ENCODE peak calls at places on chromosomes 11 and 22, in nine cellular contexts. C, L, G, Y, Q, A, R, O and K are unnamed samples.

GRCh38 chr11:35031869-35032268 is 107.1 kb upstream of the CD44 start:
- DNase-seq in C (no peak), L (no peak), G (peak; percentile 70), Y (no peak), Q (no peak), A (no peak), R (no peak), O (no peak), K (no peak)

GRCh38 chr11:57763568-57763967 is 2.0 kb downstream of the CTNND1 start:
- DNase-seq in C (no peak), L (peak; percentile 55), G (peak; percentile 53), Y (no peak), Q (no peak), A (peak; percentile 41), R (no peak), O (no peak), K (no peak)

GRCh38 chr11:121522043-121522941 is 69.5 kb upstream of the SORL1-AS1 start:
- DNase-seq in C (no peak), L (no peak), G (no peak), Y (no peak), Q (no peak), A (no peak), R (no peak), O (no peak), K (no peak)

GRCh38 chr11:67053896-67054850 is 2.5 kb upstream of the RHOD start:
- DNase-seq in C (peak; percentile 55), L (peak; percentile 79), G (peak; percentile 91), Y (no peak), Q (peak; percentile 75), A (peak; percentile 69), R (peak; percentile 68), O (peak; percentile 71), K (no peak)

GRCh38 chr11:13010737-13011342 is 1.7 kb downstream of the RASSF10 start:
- DNase-seq in C (peak; percentile 53), L (peak; percentile 6), G (no peak), Y (peak; percentile 49), Q (no peak), A (peak; percentile 54), R (no peak), O (no peak), K (no peak)

GRCh38 chr11:34595960-34596359 is 24.9 kb upstream of the EHF start:
- DNase-seq in C (no peak), L (no peak), G (no peak), Y (no peak), Q (no peak), A (no peak), R (no peak), O (no peak), K (no peak)

GRCh38 chr11:119493712-119494111 is 70.7 kb upstream of the THY1 start:
- DNase-seq in C (peak; percentile 55), L (peak; percentile 39), G (peak; percentile 25), Y (no peak), Q (no peak), A (peak; percentile 30), R (no peak), O (no peak), K (no peak)

GRCh38 chr11:8683115-8683807 is 669 bp downstream of the RPL27A start:
- DNase-seq in C (no peak), L (no peak), G (no peak), Y (no peak), Q (no peak), A (no peak), R (no peak), O (no peak), K (no peak)

GRCh38 chr11:7540830-7541555 is 27.2 kb downstream of the PPFIBP2 start:
- DNase-seq in C (no peak), L (no peak), G (no peak), Y (no peak), Q (no peak), A (no peak), R (no peak), O (no peak), K (no peak)

GRCh38 chr22:17199131-17199731 is 20.0 kb downstream of the ADA2 start:
- DNase-seq in C (peak; percentile 64), L (peak; percentile 84), G (peak; percentile 16), Y (no peak), Q (no peak), A (no peak), R (peak; percentile 69), O (peak; percentile 20), K (no peak)

DNA sequence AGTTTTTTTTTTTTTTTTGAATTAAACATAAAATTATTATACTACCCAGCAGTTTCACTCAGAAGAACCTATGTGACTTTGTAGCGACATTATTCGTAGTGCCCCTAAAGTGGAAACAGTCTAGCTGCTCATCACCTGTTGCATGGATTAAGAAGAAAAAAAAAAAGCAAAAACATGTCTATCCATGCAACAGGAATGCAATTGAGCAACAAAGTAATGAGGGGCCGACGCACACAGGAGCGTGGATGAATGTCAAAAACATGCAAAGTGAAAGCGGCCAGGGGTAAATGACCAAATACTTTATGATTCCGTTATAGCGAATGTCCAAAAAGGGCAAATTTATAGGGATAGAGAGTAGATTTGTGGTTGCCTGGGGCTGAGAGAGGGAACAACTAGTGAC is 16.3 kb downstream of the MYO18B start:
- DNase-seq in C (no peak), L (no peak), G (no peak), Y (no peak), Q (no peak), A (no peak), R (no peak), O (no peak), K (no peak)
- H3K4me1 ChIP-seq in C (no peaks in the 10 kb centered on the region), L (peaks cover 45% of the 10 kb centered on the region), G (no peaks in the 10 kb centered on the region), Y (no peaks in the 10 kb centered on the region), Q (no peaks in the 10 kb centered on the region), A (no peaks in the 10 kb centered on the region), R (peaks cover 4% of the 10 kb centered on the region), O (no peaks in the 10 kb centered on the region), K (no peaks in the 10 kb centered on the region)

GRCh38 chr22:46604306-46604690 is 15.9 kb upstream of the GRAMD4 start:
- DNase-seq in C (no peak), L (peak; percentile 24), G (peak; percentile 12), Y (peak; percentile 56), Q (peak; percentile 76), A (no peak), R (no peak), O (no peak), K (no peak)
- H3K4me1 ChIP-seq in C (peaks cover 6% of the 10 kb centered on the region), L (peaks cover 25% of the 10 kb centered on the region), G (peaks cover 2% of the 10 kb centered on the region), Y (peaks cover 11% of the 10 kb centered on the region), Q (no peaks in the 10 kb centered on the region), A (peaks cover 5% of the 10 kb centered on the region), R (peaks cover 8% of the 10 kb centered on the region), O (peaks cover 7% of the 10 kb centered on the region), K (peaks cover 40% of the 10 kb centered on the region)

GRCh38 chr11:96219981-96220623 is 122.9 kb downstream of the MAML2 start:
- DNase-seq in C (no peak), L (peak; percentile 61), G (peak; percentile 62), Y (no peak), Q (peak; percentile 62), A (no peak), R (peak; percentile 40), O (no peak), K (no peak)
- H3K4me1 ChIP-seq in C (peaks cover 11% of the 10 kb centered on the region), L (peaks cover 51% of the 10 kb centered on the region), G (peaks cover 23% of the 10 kb centered on the region), Y (peaks cover 22% of the 10 kb centered on the region), Q (peaks cover 8% of the 10 kb centered on the region), A (no peaks in the 10 kb centered on the region), R (peaks cover 9% of the 10 kb centered on the region), O (peaks cover 37% of the 10 kb centered on the region), K (peaks cover 7% of the 10 kb centered on the region)

DNA sequence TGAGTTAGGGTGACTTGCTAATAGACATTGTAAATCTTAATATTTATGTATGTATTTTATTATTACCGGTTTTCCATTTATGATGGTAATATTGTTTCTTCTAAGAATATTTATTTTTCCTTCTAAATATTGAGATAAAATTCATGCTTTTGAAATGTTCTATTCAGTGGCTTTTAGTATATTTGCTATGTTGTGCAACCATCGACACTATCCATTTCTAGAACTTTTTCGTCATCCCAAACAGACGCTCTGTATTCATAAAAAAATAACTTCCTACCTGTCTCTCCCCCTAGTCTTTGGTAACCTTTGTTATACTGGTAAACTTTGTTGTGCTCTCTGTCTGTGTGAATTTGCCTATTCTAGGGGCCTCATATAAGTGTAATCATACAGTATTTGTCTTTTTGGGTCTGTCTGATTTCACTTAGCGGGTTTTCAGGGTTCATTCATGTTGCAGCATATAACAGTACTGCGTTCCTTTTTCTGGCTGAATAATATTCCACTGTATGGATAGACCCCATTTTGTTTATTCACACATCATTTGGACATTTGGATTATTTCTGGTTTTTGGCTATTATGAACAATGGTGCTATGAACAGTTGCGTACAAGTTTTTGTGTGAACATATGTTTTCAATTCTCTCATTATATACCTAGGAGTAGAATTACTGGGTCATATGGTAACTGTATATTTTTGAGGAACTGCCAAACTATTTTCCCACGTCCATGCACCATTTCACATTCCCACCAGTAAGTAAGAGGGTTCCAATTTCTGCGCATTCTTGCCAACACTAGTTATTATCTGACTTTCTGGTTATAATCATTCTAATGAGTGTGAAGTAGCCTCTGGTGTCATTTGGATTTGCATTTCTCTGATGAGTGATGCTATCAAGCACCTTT is 15.9 kb downstream of the NEAT1 start:
- DNase-seq in C (no peak), L (no peak), G (peak; percentile 40), Y (no peak), Q (no peak), A (no peak), R (no peak), O (no peak), K (no peak)
- H3K4me1 ChIP-seq in C (peaks cover 3% of the 10 kb centered on the region), L (no peaks in the 10 kb centered on the region), G (peaks cover 2% of the 10 kb centered on the region), Y (peaks cover 5% of the 10 kb centered on the region), Q (peaks cover 8% of the 10 kb centered on the region), A (peaks cover 6% of the 10 kb centered on the region), R (peaks cover 53% of the 10 kb centered on the region), O (no peaks in the 10 kb centered on the region), K (peaks cover 18% of the 10 kb centered on the region)

GRCh38 chr11:846496-847098 is 3.9 kb downstream of the TSPAN4 start:
- DNase-seq in C (no peak), L (no peak), G (peak; percentile 53), Y (no peak), Q (no peak), A (no peak), R (no peak), O (no peak), K (no peak)
- H3K4me1 ChIP-seq in C (peaks cover 32% of the 10 kb centered on the region), L (peaks cover 37% of the 10 kb centered on the region), G (peaks cover 42% of the 10 kb centered on the region), Y (peaks cover 35% of the 10 kb centered on the region), Q (peaks cover 43% of the 10 kb centered on the region), A (peaks cover 12% of the 10 kb centered on the region), R (peaks cover 35% of the 10 kb centered on the region), O (peaks cover 8% of the 10 kb centered on the region), K (peaks cover 60% of the 10 kb centered on the region)